ENCODE peak calls at places on chromosomes 11 and 22, in five cellular contexts. I is ELR; N is fibroblast of the aortic adventitia; L is CD8-positive, alpha-beta T cell; D is activated CD4-positive, CD25-positive, alpha-beta regulatory T cell. P is an unnamed sample.

GRCh38 chr22:17087176-17088131 is 2.7 kb downstream of the IL17RA start:
- DNase-seq in D (no peak), N (no peak), L (no peak), I (peak), P (no peak)

GRCh38 chr11:70481625-70482528 is 83.5 kb downstream of the CTTN start:
- DNase-seq in L (no peak), N (peak), D (no peak), I (peak), P (no peak)

GRCh38 chr11:206002-206384 is 1.2 kb downstream of the BET1L start:
- DNase-seq in N (no peak), D (no peak), I (no peak), L (no peak), P (no peak)

GRCh38 chr11:66321606-66322005 is 4.8 kb upstream of the CD248 start:
- DNase-seq in D (no peak), L (no peak), N (peak), I (no peak), P (no peak)

GRCh38 chr11:14242198-14242597 is 116.8 kb downstream of the RRAS2 start:
- DNase-seq in I (no peak), N (no peak), L (no peak), D (no peak), P (no peak)

GRCh38 chr11:7512525-7513209 is 1.1 kb upstream of the PPFIBP2 start:
- DNase-seq in N (peak), L (no peak), D (no peak), I (no peak), P (peak)

GRCh38 chr11:70407121-70407520 is 8.8 kb downstream of the CTTN start:
- DNase-seq in N (no peak), D (no peak), I (no peak), L (no peak), P (no peak)

GRCh38 chr22:41448189-41448808 is 1.7 kb upstream of the TOB2 start:
- DNase-seq in N (peak), L (peak), D (peak), I (peak), P (peak)

GRCh38 chr11:134654161-134654915 is 242.3 kb upstream of the B3GAT1 start:
- DNase-seq in I (no peak), N (no peak), D (no peak), L (no peak), P (no peak)

GRCh38 chr11:85114786-85115185 is 512.4 kb downstream of the DLG2 start:
- DNase-seq in N (no peak), I (peak), L (no peak), D (no peak), P (no peak)

GRCh38 chr11:85628771-85629341 is 463 bp downstream of the TMEM126B start:
- DNase-seq in D (no peak), L (no peak), I (peak), N (peak), P (no peak)

GRCh38 chr22:22424210-22424800 is 84.2 kb downstream of the ZNF280B start:
- DNase-seq in I (no peak), L (no peak), N (no peak), D (no peak), P (no peak)

GRCh38 chr11:120854988-120855387 is 168.9 kb upstream of the TBCEL start:
- DNase-seq in D (no peak), L (no peak), N (peak), I (no peak), P (no peak)

GRCh38 chr11:36069576-36070214 is 125.8 kb downstream of the LDLRAD3 start:
- DNase-seq in I (peak), D (no peak), N (no peak), L (no peak), P (no peak)

GRCh38 chr11:119783466-119784400 is 54.7 kb upstream of the NECTIN1 start:
- DNase-seq in D (no peak), I (no peak), L (no peak), N (peak), P (no peak)

GRCh38 chr11:19508166-19508565 is 204.5 kb upstream of the NAV2 start:
- DNase-seq in L (no peak), I (peak), N (peak), D (no peak), P (peak)

GRCh38 chr11:18703001-18703763 is 4.6 kb downstream of the TMEM86A start:
- DNase-seq in L (no peak), I (no peak), D (no peak), N (no peak), P (no peak)

GRCh38 chr11:58562375-58562800 is 13.3 kb downstream of the LPXN start:
- DNase-seq in L (no peak), N (no peak), I (no peak), D (no peak), P (no peak)

GRCh38 chr11:119907122-119907933 is 178.3 kb upstream of the NECTIN1 start:
- DNase-seq in L (no peak), N (no peak), D (no peak), I (no peak), P (no peak)

GRCh38 chr11:120599816-120600420 is 88.4 kb downstream of the GRIK4 start:
- DNase-seq in I (no peak), D (no peak), N (no peak), L (no peak), P (no peak)

GRCh38 chr11:34091825-34092224 is 13.6 kb upstream of the NAT10 start:
- DNase-seq in N (no peak), L (no peak), D (no peak), I (no peak), P (no peak)

GRCh38 chr11:75233688-75234295 is 6.8 kb upstream of the TPBGL start:
- DNase-seq in D (no peak), I (peak), L (no peak), N (peak), P (peak)

GRCh38 chr11:113494021-113494420 is 18.8 kb upstream of the DRD2 start:
- DNase-seq in N (no peak), I (peak), D (no peak), L (no peak), P (no peak)

GRCh38 chr22:23204125-23204488 is 23.8 kb downstream of the BCR start:
- DNase-seq in L (no peak), N (no peak), I (no peak), D (no peak), P (no peak)

GRCh38 chr11:97965849-97966646 is 1054.7 kb upstream of the CNTN5 start:
- DNase-seq in L (no peak), D (no peak), N (peak), I (peak), P (no peak)

GRCh38 chr11:113549611-113550061 is 74.4 kb upstream of the DRD2 start:
- DNase-seq in N (no peak), L (no peak), I (no peak), D (no peak), P (no peak)

GRCh38 chr22:37032535-37033460 is 13.3 kb downstream of the MPST start:
- DNase-seq in I (peak), L (no peak), D (no peak), N (peak), P (no peak)

GRCh38 chr22:50357222-50357621 is 14.1 kb downstream of the PPP6R2 start:
- DNase-seq in L (no peak), I (no peak), D (no peak), N (no peak), P (no peak)

GRCh38 chr11:36231300-36231699 is 57.9 kb downstream of the COMMD9 start:
- DNase-seq in N (peak), L (no peak), I (peak), D (no peak), P (no peak)

GRCh38 chr11:107819361-107820014 is 39.1 kb downstream of the SLC35F2 start:
- DNase-seq in L (no peak), I (peak), N (peak), D (no peak), P (no peak)

GRCh38 chr11:1866226-1866625 is 13.3 kb downstream of the LSP1 start:
- DNase-seq in L (no peak), N (no peak), D (no peak), I (no peak), P (no peak)

GRCh38 chr11:68342459-68343158 is 30.2 kb downstream of the LRP5 start:
- DNase-seq in N (no peak), D (no peak), L (no peak), I (no peak), P (no peak)

GRCh38 chr11:62427630-62428233 is 8.9 kb downstream of the SCGB1A1 start:
- DNase-seq in L (no peak), I (peak), N (peak), D (no peak), P (no peak)

P was measured in tibial nerve.